ENCODE peak calls at places on chromosomes 2 and 18, in eight cellular contexts. P is choroid plexus epithelial cell, O is fibroblast of lung, L is GM06990, A is NB4, V is body of pancreas, G is astrocyte of the spinal cord, T is thoracic aorta. X is an unnamed sample.

GRCh38 chr2:229342376-229342775 is 71.3 kb upstream of the PID1 start:
- DNase-seq in P (peak; percentile 70), O (peak; percentile 14), L (no peak), A (peak; percentile 34), V (peak; percentile 51), G (peak; percentile 29), T (no peak), X (no peak)

GRCh38 chr2:118492335-118492734 is 355.1 kb downstream of the EN1 start:
- DNase-seq in P (peak; percentile 67), O (peak; percentile 20), L (no peak), A (peak; percentile 32), V (no peak), G (peak; percentile 48), T (no peak), X (no peak)

GRCh38 chr18:32930695-32931301 is 158.0 kb upstream of the KLHL14 start:
- DNase-seq in P (peak; percentile 80), O (peak; percentile 63), L (peak; percentile 17), A (peak; percentile 54), V (no peak), G (peak; percentile 70), T (no peak), X (no peak)

GRCh38 chr2:217629347-217629746 is 373.4 kb downstream of the TNS1 start:
- DNase-seq in P (no peak), O (no peak), L (no peak), A (no peak), V (no peak), G (no peak), T (no peak), X (no peak)

GRCh38 chr18:54717673-54718435 is 110.4 kb upstream of the RAB27B start:
- DNase-seq in P (peak; percentile 52), O (peak; percentile 43), L (peak; percentile 20), A (peak; percentile 92), V (no peak), G (peak; percentile 40), T (no peak), X (no peak)

GRCh38 chr2:166171210-166171609 is 43.4 kb upstream of the SCN1A start:
- DNase-seq in P (no peak), O (no peak), L (no peak), A (no peak), V (no peak), G (no peak), T (no peak), X (no peak)

GRCh38 chr2:26811791-26812454 is 26.1 kb downstream of the CENPA start:
- DNase-seq in P (no peak), O (no peak), L (no peak), A (no peak), V (no peak), G (no peak), T (no peak), X (no peak)

GRCh38 chr2:134233733-134234135 is 20.1 kb upstream of the MGAT5 start:
- DNase-seq in P (no peak), O (no peak), L (peak; percentile 75), A (no peak), V (no peak), G (no peak), T (no peak), X (no peak)

GRCh38 chr2:191626497-191627151 is 51.3 kb upstream of the NABP1 start:
- DNase-seq in P (peak; percentile 71), O (peak; percentile 87), L (no peak), A (no peak), V (no peak), G (peak; percentile 66), T (no peak), X (no peak)

GRCh38 chr2:205687018-205687956 is 5.0 kb downstream of the NRP2 start:
- DNase-seq in P (no peak), O (no peak), L (no peak), A (no peak), V (no peak), G (no peak), T (no peak), X (no peak)

GRCh38 chr2:217075225-217075802 is 215.4 kb upstream of the TNP1 start:
- DNase-seq in P (peak; percentile 89), O (peak; percentile 57), L (no peak), A (peak; percentile 46), V (no peak), G (peak; percentile 55), T (no peak), X (no peak)

GRCh38 chr2:57080035-57080434 is 896.2 kb downstream of the CCDC85A start:
- DNase-seq in P (peak; percentile 69), O (peak; percentile 19), L (no peak), A (no peak), V (no peak), G (no peak), T (no peak), X (no peak)

GRCh38 chr2:233961905-233962304 is 44.7 kb downstream of the TRPM8 start:
- DNase-seq in P (no peak), O (no peak), L (no peak), A (no peak), V (no peak), G (no peak), T (no peak), X (no peak)

GRCh38 chr2:233966388-233966787 is 49.2 kb downstream of the TRPM8 start:
- DNase-seq in P (peak; percentile 29), O (no peak), L (no peak), A (no peak), V (no peak), G (no peak), T (no peak), X (no peak)

GRCh38 chr2:233967163-233967562 is 50.0 kb downstream of the TRPM8 start:
- DNase-seq in P (no peak), O (no peak), L (no peak), A (no peak), V (no peak), G (no peak), T (no peak), X (no peak)

GRCh38 chr2:233964581-233964980 is 47.4 kb downstream of the TRPM8 start:
- DNase-seq in P (no peak), O (peak; percentile 88), L (no peak), A (no peak), V (no peak), G (peak; percentile 37), T (no peak), X (no peak)

GRCh38 chr2:233965032-233965614 is 48.0 kb downstream of the TRPM8 start:
- DNase-seq in P (no peak), O (peak; percentile 42), L (no peak), A (no peak), V (no peak), G (no peak), T (no peak), X (no peak)
- TF ChIP-seq CTCF in P (no peak), O (no peak), L (no peak), A (no peak), V (no peak), G (no peak), T (no peak), X (no peak)

DNA sequence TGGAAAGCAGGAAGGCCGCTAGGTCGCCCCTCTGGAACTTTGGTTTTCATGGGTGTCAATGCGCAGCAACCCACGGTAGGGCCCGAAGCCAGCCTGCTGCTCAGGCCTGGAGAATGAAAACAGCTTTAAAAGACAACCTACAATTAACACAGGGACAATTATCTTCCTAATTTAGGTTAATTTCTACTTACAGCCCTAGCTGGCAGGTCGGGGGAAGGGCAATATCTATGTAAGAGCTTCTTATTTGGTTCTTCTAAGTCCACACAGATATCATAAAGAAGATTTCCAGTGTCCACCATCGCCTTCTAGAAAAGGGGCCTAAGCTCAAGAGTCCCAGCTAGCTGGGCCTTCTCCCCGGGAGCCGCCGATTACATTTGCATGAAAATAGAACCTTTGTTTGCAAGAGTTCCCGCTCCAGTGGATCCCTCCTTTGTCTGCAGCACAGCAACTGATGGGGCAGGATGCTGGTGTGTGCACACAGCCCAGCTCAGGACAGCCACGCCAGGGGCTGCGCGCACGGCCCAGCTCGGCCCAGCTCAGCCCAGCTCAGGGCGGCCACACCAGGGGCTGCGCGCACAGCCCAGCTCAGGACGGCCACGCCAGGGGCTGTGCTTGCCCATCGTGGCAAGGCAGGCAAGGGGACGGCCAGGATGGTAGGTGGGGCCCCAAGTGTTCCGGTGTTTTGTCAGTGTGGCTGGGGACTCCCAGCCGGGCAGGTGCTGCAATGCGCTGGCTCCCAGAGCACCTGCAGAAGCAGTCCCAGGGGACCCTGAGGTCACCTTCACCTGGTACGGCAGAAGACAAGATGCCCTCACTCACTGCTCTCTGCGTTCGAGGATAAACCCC is 109.1 kb downstream of the HDAC4 start:
- DNase-seq in P (no peak), O (no peak), L (no peak), A (no peak), V (no peak), G (no peak), T (no peak), X (no peak)
- TF ChIP-seq CTCF in P (no peak), O (no peak), L (no peak), A (no peak), V (no peak), G (no peak), T (no peak), X (no peak)

DNA sequence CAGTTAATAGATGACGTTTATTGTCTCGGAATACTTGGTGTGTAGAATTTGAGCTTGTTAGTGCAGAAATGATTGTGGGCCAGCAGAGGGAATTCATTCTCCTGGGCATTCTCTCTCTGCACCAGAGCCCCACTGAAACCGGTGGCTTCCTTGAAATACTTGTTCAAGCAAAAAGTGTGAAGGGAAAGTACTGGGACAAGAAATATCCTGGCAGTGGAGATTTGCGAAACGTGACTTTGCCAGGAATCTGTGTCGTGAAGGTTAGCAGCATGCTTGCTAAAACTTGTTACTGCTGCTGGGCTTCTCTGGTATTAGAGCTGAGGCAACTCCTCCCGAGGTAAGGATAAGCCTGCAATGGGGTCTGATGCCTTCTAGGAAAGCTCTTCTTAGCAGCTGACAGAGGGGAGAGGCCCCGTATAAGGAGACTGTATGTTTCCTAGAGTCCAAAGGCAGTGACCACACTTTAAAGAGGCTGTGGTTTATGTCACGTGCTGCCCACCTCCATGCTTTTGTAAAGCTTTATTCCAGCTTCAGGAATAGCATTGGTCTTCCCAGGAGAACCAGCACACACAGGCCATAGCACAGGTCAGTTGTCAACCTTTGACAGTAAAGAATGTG is 2.1 kb downstream of the ITGA6 start:
- DNase-seq in P (peak; percentile 40), O (peak; percentile 20), L (no peak), A (peak; percentile 9), V (peak; percentile 25), G (peak; percentile 42), T (no peak), X (no peak)
- TF ChIP-seq CTCF in P (peak; percentile 32), O (no peak), L (no peak), A (no peak), V (peak; percentile 30), G (peak; percentile 24), T (no peak), X (no peak)

DNA sequence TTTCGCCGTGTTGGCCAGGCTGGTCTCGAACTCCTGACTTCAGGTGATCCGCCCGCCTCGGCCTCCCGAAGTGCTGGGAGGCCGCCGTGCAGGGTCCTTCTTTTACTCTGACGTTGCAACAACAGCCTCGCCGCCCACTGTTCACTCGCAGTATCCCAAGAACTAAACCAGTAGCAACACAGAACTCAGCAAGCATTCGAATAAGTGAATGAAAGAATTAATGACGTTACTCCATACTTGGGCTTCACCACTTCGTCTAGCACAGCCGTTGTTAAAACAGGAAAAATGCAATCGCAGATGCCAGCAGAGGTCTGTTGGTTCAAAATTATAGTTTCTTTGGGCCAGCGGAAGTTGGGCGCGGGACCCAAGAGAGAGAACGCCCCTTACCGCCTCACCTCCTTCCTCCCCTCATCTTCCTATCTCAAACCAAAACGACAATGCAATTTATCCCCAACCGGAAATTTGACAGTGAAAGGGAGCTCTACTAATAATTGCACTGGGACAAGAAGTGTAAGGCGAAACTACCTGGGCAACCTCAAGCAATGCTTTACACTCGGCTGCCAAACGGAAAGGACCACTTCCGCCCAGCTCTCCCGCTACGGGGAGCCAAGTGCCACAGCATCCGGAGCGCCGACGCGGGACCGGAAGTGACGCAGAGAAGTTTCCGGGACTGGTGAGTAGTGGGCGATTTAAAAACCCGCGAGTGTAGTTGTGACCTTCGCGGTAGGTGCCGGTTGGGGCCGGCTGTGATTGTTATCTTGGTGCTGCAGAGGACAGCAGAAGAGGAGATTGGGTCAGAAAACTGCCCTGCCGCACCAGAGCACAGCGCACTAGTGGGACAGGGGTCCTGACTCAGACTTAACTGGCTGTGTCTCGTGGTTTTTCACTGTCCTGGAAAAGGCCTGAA is at the start of the genes NIF3L1 and PPIL3:
- DNase-seq in P (peak; percentile 99), O (peak; percentile 98), L (peak; percentile 98), A (peak; percentile 100), V (peak; percentile 98), G (peak; percentile 99), T (peak; percentile 87), X (peak; percentile 91)
- TF ChIP-seq CTCF in P (no peak), O (no peak), L (no peak), A (peak; percentile 1), V (no peak), G (no peak), T (no peak), X (no peak)